ENCODE peak calls at places on chromosomes 12 and 14, in six cellular contexts. L is HCT116, C is gastrocnemius medialis, I is mammary epithelial cell, M is tibial nerve, S is RWPE1. Z is an unnamed sample.

GRCh38 chr12:46664771-46665287 is 161.0 kb downstream of the SLC38A4 start:
- DNase-seq in L (peak), C (peak), I (peak), M (no peak), S (peak), Z (peak)

GRCh38 chr14:40280652-40281051 is 848.4 kb upstream of the FBXO33 start:
- DNase-seq in L (no peak), C (no peak), I (no peak), M (no peak), S (no peak), Z (no peak)

GRCh38 chr12:90102957-90103652 is 394.5 kb upstream of the ATP2B1 start:
- DNase-seq in L (peak), C (no peak), I (peak), M (no peak), S (peak), Z (peak)

GRCh38 chr14:89571502-89571901 is 154.5 kb upstream of the FOXN3 start:
- DNase-seq in L (no peak), C (no peak), I (no peak), M (no peak), S (no peak), Z (no peak)

GRCh38 chr12:76790564-76791552 is 26.9 kb downstream of the ZDHHC17 start:
- DNase-seq in L (peak), C (no peak), I (no peak), M (no peak), S (peak), Z (peak)

GRCh38 chr12:49336645-49337584 is at the start of gene C1QL4:
- DNase-seq in L (peak), C (peak), I (peak), M (peak), S (peak), Z (peak)

GRCh38 chr14:99517046-99517642 is 35.9 kb downstream of the CCNK start:
- DNase-seq in L (no peak), C (peak), I (no peak), M (peak), S (no peak), Z (no peak)

GRCh38 chr12:15688202-15688736 is 100.9 kb downstream of the EPS8 start:
- DNase-seq in L (peak), C (peak), I (no peak), M (peak), S (no peak), Z (peak)

GRCh38 chr14:30340495-30340894 is 218.5 kb upstream of the G2E3 start:
- DNase-seq in L (no peak), C (no peak), I (no peak), M (no peak), S (no peak), Z (no peak)

GRCh38 chr14:99821519-99822165 is 28.4 kb downstream of the EML1 start:
- DNase-seq in L (no peak), C (no peak), I (peak), M (no peak), S (no peak), Z (peak)

GRCh38 chr12:75389061-75389460 is 1.8 kb upstream of the GLIPR1L2 start:
- DNase-seq in L (peak), C (no peak), I (peak), M (no peak), S (peak), Z (peak)

GRCh38 chr14:73252491-73253322 is 15.4 kb downstream of the PAPLN start:
- DNase-seq in L (no peak), C (no peak), I (no peak), M (no peak), S (no peak), Z (no peak)

GRCh38 chr12:74382994-74383393 is 154.6 kb upstream of the ATXN7L3B start:
- DNase-seq in L (no peak), C (no peak), I (no peak), M (no peak), S (no peak), Z (no peak)

GRCh38 chr14:44960646-44961045 is 1.1 kb downstream of the KLHL28 start:
- DNase-seq in L (no peak), C (no peak), I (no peak), M (no peak), S (no peak), Z (no peak)

GRCh38 chr14:99128185-99128584 is 143.8 kb downstream of the BCL11B start:
- DNase-seq in L (no peak), C (no peak), I (no peak), M (no peak), S (no peak), Z (no peak)

GRCh38 chr12:33322519-33322918 is 117.1 kb downstream of the SYT10 start:
- DNase-seq in L (no peak), C (no peak), I (no peak), M (no peak), S (no peak), Z (no peak)

GRCh38 chr12:89880695-89881350 is 172.2 kb upstream of the ATP2B1 start:
- DNase-seq in L (no peak), C (no peak), I (no peak), M (no peak), S (no peak), Z (no peak)

GRCh38 chr12:117024961-117025480 is 74.2 kb downstream of the TESC start:
- DNase-seq in L (no peak), C (no peak), I (no peak), M (no peak), S (no peak), Z (no peak)

GRCh38 chr12:37541356-37541755 is 775.2 kb upstream of the ALG10B start:
- DNase-seq in L (no peak), C (no peak), I (no peak), M (no peak), S (no peak), Z (no peak)

GRCh38 chr14:73714656-73715081 is 485 bp upstream of the PNMA1 start:
- DNase-seq in L (no peak), C (no peak), I (no peak), M (no peak), S (peak), Z (no peak)

GRCh38 chr12:105588126-105588525 is 257.6 kb downstream of the C12orf75 start:
- DNase-seq in L (no peak), C (no peak), I (no peak), M (no peak), S (no peak), Z (no peak)

GRCh38 chr14:104882991-104883660 is 18.1 kb downstream of the CEP170B start:
- DNase-seq in L (no peak), C (no peak), I (no peak), M (no peak), S (no peak), Z (no peak)

GRCh38 chr14:64726585-64726890 is 22.3 kb downstream of the PLEKHG3 start:
- DNase-seq in L (peak), C (no peak), I (peak), M (no peak), S (peak), Z (peak)

GRCh38 chr12:56084958-56085543 is 5.1 kb downstream of the ERBB3 start:
- DNase-seq in L (no peak), C (no peak), I (no peak), M (no peak), S (no peak), Z (peak)
- TF ChIP-seq CTCF in L (peak), C (no peak), I (peak), M (peak), S (no peak), Z (peak)

GRCh38 chr12:13205809-13206559 is 9.5 kb downstream of the EMP1 start:
- DNase-seq in L (peak), C (no peak), I (peak), M (no peak), S (peak), Z (peak)

GRCh38 chr12:13200841-13201240 is 4.3 kb downstream of the EMP1 start:
- DNase-seq in L (no peak), C (no peak), I (no peak), M (no peak), S (no peak), Z (no peak)

GRCh38 chr12:13204428-13204827 is 7.9 kb downstream of the EMP1 start:
- DNase-seq in L (no peak), C (no peak), I (no peak), M (no peak), S (no peak), Z (peak)

GRCh38 chr12:13206560-13206897 is 10.0 kb downstream of the EMP1 start:
- DNase-seq in L (no peak), C (no peak), I (no peak), M (no peak), S (no peak), Z (no peak)

GRCh38 chr12:13203028-13203922 is 6.7 kb downstream of the EMP1 start:
- DNase-seq in L (no peak), C (peak), I (no peak), M (peak), S (no peak), Z (peak)
- TF ChIP-seq CTCF in L (peak), C (no peak), I (no peak), M (no peak), S (no peak), Z (peak)

DNA sequence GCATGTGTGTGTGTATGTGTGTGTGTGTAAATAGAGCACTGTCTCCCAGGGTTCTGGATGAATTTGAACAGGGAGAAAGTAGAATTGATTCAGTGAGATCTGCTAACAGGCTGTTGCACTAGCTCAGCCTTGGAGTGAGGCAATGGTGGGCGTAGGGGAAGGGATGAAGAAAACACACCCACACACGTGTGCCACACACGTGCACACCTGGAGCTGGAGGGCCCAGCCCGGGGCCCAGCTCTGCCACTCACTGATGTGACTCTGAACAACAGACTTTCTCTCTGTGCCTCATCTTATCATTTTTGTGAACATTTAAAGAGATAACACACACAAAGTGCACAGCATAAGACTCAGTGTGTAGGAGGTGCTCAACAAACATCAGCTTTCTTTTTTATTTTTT is 4.2 kb downstream of the ACACB start:
- DNase-seq in L (no peak), C (no peak), I (no peak), M (no peak), S (no peak), Z (no peak)
- TF ChIP-seq CTCF in L (no peak), C (no peak), I (no peak), M (no peak), S (no peak), Z (no peak)

GRCh38 chr12:22981711-22982110 is 356.7 kb downstream of the ETNK1 start:
- DNase-seq in L (no peak), C (no peak), I (peak), M (no peak), S (no peak), Z (peak)
- TF ChIP-seq CTCF in L (no peak), C (no peak), I (peak), M (no peak), S (no peak), Z (peak)

DNA sequence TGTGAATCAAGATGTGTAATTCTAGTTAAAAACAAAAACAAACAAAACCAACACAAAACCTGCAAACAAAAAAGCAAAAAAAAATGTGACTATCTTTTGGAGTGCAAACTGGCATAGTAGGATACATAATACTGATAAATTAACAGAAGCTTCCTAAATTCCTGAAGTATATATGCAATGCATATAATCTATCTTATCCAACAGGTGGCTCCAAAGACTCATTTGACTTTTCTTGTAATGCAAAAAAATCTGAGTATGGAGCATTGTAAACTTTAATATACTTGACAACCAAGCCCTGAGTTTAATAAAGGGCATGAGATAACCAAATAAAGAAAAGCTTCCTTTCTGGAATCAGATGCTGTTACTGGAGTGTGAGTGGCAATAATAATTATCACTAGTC is 1003.6 kb downstream of the FSCB start:
- DNase-seq in L (no peak), C (no peak), I (no peak), M (no peak), S (no peak), Z (no peak)
- TF ChIP-seq CTCF in L (peak), C (no peak), I (peak), M (no peak), S (no peak), Z (no peak)

GRCh38 chr12:57707250-57707649 is 13.3 kb downstream of the OS9 start:
- DNase-seq in L (no peak), C (no peak), I (no peak), M (no peak), S (no peak), Z (no peak)

GRCh38 chr12:57712671-57713070 is 18.7 kb downstream of the OS9 start:
- DNase-seq in L (no peak), C (no peak), I (no peak), M (no peak), S (no peak), Z (no peak)

GRCh38 chr12:57713209-57713608 is 19.3 kb downstream of the OS9 start:
- DNase-seq in L (no peak), C (no peak), I (no peak), M (no peak), S (no peak), Z (no peak)

DNA sequence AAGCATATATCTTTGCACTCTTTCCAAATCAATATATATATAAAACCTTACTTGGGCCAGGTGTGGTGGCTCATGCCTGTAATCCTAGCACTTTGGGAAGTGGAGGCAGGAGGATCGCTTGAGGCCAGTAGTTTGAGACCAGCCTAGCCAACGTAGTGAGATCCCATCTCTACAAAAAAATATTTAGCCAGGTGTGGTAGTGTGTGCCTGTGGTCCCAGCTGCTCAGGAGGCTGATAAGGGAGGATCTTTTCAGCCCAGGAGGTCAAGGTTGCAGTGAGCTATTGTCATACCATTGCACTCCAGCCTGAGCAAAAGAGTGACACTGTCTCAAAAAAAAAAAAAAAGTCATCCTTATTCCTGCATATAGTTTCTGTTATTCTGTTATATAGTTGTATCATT is 14.4 kb downstream of the OS9 start:
- DNase-seq in L (no peak), C (no peak), I (no peak), M (no peak), S (no peak), Z (no peak)
- TF ChIP-seq CTCF in L (no peak), C (no peak), I (no peak), M (no peak), S (no peak), Z (no peak)